ENCODE peak calls at places on chromosome 17, in seven cellular contexts. I is psoas muscle; W is naive thymus-derived CD4-positive, alpha-beta T cell; A is H1; Y is neuronal stem cell; F is GM23338; V is effector memory CD4-positive, alpha-beta T cell. G is an unnamed sample.

GRCh38 chr17:78925234-78925633 is at the start of gene TIMP2:
- DNase-seq in I (peak; percentile 89), W (peak; percentile 54), A (peak; percentile 58), Y (peak; percentile 81), F (peak; percentile 91), V (peak; percentile 39), G (peak; percentile 89)

GRCh38 chr17:5883775-5884665 is 186.2 kb upstream of the WSCD1 start:
- DNase-seq in I (no peak), W (no peak), A (no peak), Y (no peak), F (no peak), V (no peak), G (no peak)

GRCh38 chr17:51508048-51508447 is 247.7 kb downstream of the UTP18 start:
- DNase-seq in I (no peak), W (no peak), A (no peak), Y (no peak), F (no peak), V (no peak), G (no peak)

GRCh38 chr17:69506489-69506888 is 92.0 kb downstream of the MAP2K6 start:
- DNase-seq in I (no peak), W (no peak), A (no peak), Y (no peak), F (peak; percentile 64), V (no peak), G (no peak)

GRCh38 chr17:79803997-79804855 is 7.3 kb upstream of the CBX8 start:
- DNase-seq in I (no peak), W (no peak), A (no peak), Y (no peak), F (peak; percentile 86), V (no peak), G (no peak)

GRCh38 chr17:74190154-74190553 is 13.3 kb upstream of the RPL38 start:
- DNase-seq in I (no peak), W (no peak), A (no peak), Y (no peak), F (peak; percentile 71), V (no peak), G (no peak)

GRCh38 chr17:1347681-1348318 is 52.2 kb downstream of the YWHAE start:
- DNase-seq in I (peak; percentile 41), W (no peak), A (no peak), Y (no peak), F (no peak), V (no peak), G (peak; percentile 67)

GRCh38 chr17:68701046-68701445 is 99.9 kb upstream of the FAM20A start:
- DNase-seq in I (no peak), W (no peak), A (no peak), Y (no peak), F (no peak), V (no peak), G (no peak)

GRCh38 chr17:21199311-21199710 is 14.7 kb downstream of the TMEM11 start:
- DNase-seq in I (no peak), W (no peak), A (peak; percentile 65), Y (no peak), F (peak; percentile 78), V (no peak), G (no peak)

GRCh38 chr17:66964930-66965800 is 658 bp downstream of the CACNG4 start:
- DNase-seq in I (no peak), W (no peak), A (no peak), Y (no peak), F (peak; percentile 82), V (no peak), G (peak; percentile 48)

GRCh38 chr17:64736804-64737492 is 74.8 kb upstream of the SMURF2 start:
- DNase-seq in I (no peak), W (no peak), A (no peak), Y (no peak), F (peak; percentile 56), V (no peak), G (peak; percentile 75)

GRCh38 chr17:62704381-62704971 is 77.0 kb downstream of the MRC2 start:
- DNase-seq in I (no peak), W (no peak), A (no peak), Y (no peak), F (peak; percentile 74), V (no peak), G (no peak)

GRCh38 chr17:7041607-7042506 is 2.0 kb downstream of the SLC16A11 start:
- DNase-seq in I (no peak), W (no peak), A (no peak), Y (no peak), F (peak; percentile 64), V (no peak), G (peak; percentile 56)

GRCh38 chr17:32483451-32484019 is 3.3 kb upstream of the CDK5R1 start:
- DNase-seq in I (peak; percentile 77), W (no peak), A (no peak), Y (peak; percentile 62), F (peak; percentile 94), V (no peak), G (peak; percentile 46)

DNA sequence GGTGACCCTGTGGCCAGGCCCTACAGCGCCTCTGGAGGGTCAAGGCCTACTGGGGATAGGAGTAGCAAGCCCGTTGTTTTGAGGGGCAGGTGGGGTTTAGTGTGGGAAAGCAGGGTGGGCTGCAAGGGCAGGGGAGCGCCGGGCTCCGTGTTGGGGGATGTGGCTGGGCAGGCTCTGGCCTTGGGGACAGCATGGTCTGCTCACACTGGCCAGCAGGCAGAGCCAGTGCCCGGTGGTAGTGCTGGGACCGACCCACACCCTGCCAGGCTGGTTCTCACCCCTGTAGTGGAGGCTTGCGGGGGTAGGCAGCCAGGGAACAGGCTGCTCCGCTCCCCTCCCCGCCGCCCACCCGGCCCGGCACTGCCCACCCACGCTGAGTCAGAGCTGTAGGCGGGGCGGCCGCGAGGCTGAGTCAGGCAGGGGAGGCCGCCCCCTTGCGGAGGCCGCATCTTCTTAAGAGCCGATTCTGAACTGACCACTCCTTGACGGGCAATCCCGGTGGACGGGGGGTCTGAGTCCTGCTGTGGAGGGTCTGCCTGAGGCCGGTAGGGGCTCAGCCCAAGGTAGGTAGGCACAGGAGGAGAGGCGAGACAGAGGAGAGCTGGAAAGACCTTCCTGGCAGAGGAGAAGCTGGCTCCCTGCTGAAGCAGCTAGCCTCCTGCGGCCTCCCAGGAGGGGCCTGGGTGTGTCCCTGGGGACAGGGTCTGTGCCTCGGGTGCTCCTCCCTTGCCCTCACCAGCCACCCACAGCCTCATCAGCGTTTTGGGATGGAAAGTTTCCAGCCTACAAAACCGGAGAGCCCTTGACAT is 62.4 kb downstream of the BAIAP2 start:
- DNase-seq in I (peak; percentile 87), W (no peak), A (peak; percentile 38), Y (peak; percentile 84), F (peak; percentile 72), V (peak; percentile 12), G (peak; percentile 74)
- H3K4me3 ChIP-seq in I (peak overlapping the region; percentile 45), W (no peak overlapping the region), A (no peak overlapping the region), Y (no peak overlapping the region), F (no peak overlapping the region), V (no peak overlapping the region), G (no peak overlapping the region)

DNA sequence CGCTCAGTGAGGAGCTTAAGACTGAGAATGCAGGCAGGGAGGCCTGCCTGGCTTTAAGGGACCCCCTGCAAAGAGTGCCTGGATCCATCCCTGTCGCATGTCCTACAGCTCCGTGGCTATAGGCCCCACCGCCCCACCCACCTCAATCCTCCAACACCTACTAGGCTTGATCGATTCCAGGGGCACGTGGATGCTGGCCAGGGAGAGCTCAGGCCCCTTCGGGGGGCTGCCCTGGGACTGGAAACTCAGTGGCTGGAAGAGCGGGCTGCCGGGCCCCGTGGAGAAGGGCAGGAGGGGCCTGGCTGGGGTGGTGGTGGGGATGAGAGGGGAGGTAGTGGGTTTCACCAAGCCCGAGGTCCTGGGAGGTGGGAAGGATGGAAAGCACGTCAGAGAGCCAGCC is 22.2 kb downstream of the GGA3 start:
- DNase-seq in I (no peak), W (no peak), A (no peak), Y (no peak), F (no peak), V (no peak), G (no peak)
- H3K36me3 ChIP-seq in I (peaks cover 6% of the 10 kb centered on the region), W (peaks cover 98% of the 10 kb centered on the region), A (peaks cover 72% of the 10 kb centered on the region), Y (peaks cover 99% of the 10 kb centered on the region), F (peaks cover 24% of the 10 kb centered on the region), V (peaks cover 84% of the 10 kb centered on the region), G (peaks cover 7% of the 10 kb centered on the region)

GRCh38 chr17:45241315-45242011 is 19.8 kb downstream of the FMNL1 start:
- DNase-seq in I (no peak), W (no peak), A (no peak), Y (peak; percentile 51), F (peak; percentile 64), V (no peak), G (peak; percentile 67)
- H3K4me3 ChIP-seq in I (no peak overlapping the region), W (no peak overlapping the region), A (peak overlapping the region; percentile 63), Y (peak overlapping the region; percentile 90), F (peak overlapping the region; percentile 90), V (no peak overlapping the region), G (no peak overlapping the region)

GRCh38 chr17:17079336-17079735 is 37.1 kb downstream of the MPRIP start:
- DNase-seq in I (no peak), W (no peak), A (no peak), Y (no peak), F (no peak), V (no peak), G (no peak)

GRCh38 chr17:17080781-17081180 is 38.5 kb downstream of the MPRIP start:
- DNase-seq in I (no peak), W (no peak), A (no peak), Y (no peak), F (no peak), V (no peak), G (peak; percentile 16)

GRCh38 chr17:17081304-17081940 is 39.2 kb downstream of the MPRIP start:
- DNase-seq in I (no peak), W (no peak), A (no peak), Y (no peak), F (no peak), V (no peak), G (no peak)

GRCh38 chr17:17079761-17080160 is 37.5 kb downstream of the MPRIP start:
- DNase-seq in I (peak; percentile 51), W (no peak), A (no peak), Y (no peak), F (no peak), V (no peak), G (no peak)

GRCh38 chr17:17080181-17080631 is 37.9 kb downstream of the MPRIP start:
- DNase-seq in I (no peak), W (no peak), A (no peak), Y (no peak), F (no peak), V (no peak), G (no peak)
- H3K36me3 ChIP-seq in I (peaks cover 3% of the 10 kb centered on the region), W (peaks cover 67% of the 10 kb centered on the region), A (peaks cover 3% of the 10 kb centered on the region), Y (peaks cover 67% of the 10 kb centered on the region), F (no peaks in the 10 kb centered on the region), V (peaks cover 42% of the 10 kb centered on the region), G (no peaks in the 10 kb centered on the region)

GRCh38 chr17:18262111-18262510 is 1.6 kb downstream of the MIEF2 start:
- DNase-seq in I (no peak), W (no peak), A (no peak), Y (no peak), F (no peak), V (no peak), G (no peak)

GRCh38 chr17:18259621-18260331 is 686 bp upstream of the MIEF2 start:
- DNase-seq in I (no peak), W (no peak), A (no peak), Y (no peak), F (no peak), V (no peak), G (no peak)

GRCh38 chr17:18261659-18262058 is 1.2 kb downstream of the MIEF2 start:
- DNase-seq in I (no peak), W (no peak), A (no peak), Y (no peak), F (no peak), V (no peak), G (no peak)

GRCh38 chr17:18261146-18261515 is 669 bp downstream of the MIEF2 start:
- DNase-seq in I (peak; percentile 88), W (no peak), A (no peak), Y (no peak), F (peak; percentile 53), V (no peak), G (peak; percentile 80)

GRCh38 chr17:18260332-18261145 is at the start of gene MIEF2:
- DNase-seq in I (peak; percentile 96), W (peak; percentile 80), A (peak; percentile 94), Y (peak; percentile 91), F (peak; percentile 99), V (peak; percentile 79), G (peak; percentile 98)
- H3K4me3 ChIP-seq in I (peak within 1 kb of the TSS; percentile 98), W (peak within 1 kb of the TSS; percentile 84), A (peak within 1 kb of the TSS; percentile 84), Y (peak within 1 kb of the TSS; percentile 93), F (peak within 1 kb of the TSS; percentile 97), V (peak within 1 kb of the TSS; percentile 81), G (peak within 1 kb of the TSS; percentile 77)